ENCODE peak calls at places on chromosomes 3 and 15, in five cellular contexts. H is endodermal cell; L is astrocyte; P is naive thymus-derived CD4-positive, alpha-beta T cell; J is lung. M is an unnamed sample. For H3K9me3, the result is how much of the 10 kb centered on the place peaks cover.

GRCh38 chr3:36969540-36970432 is 23.1 kb downstream of the EPM2AIP1 start:
- DNase-seq in H (peak), L (peak), P (no peak), J (peak), M (peak)

GRCh38 chr3:58041826-58042324 is 33.7 kb downstream of the FLNB start:
- DNase-seq in H (no peak), L (peak), P (no peak), J (no peak), M (no peak)

GRCh38 chr3:43328653-43329052 is 42.3 kb downstream of the SNRK start:
- DNase-seq in H (no peak), L (no peak), P (no peak), J (no peak), M (no peak)

GRCh38 chr3:123605789-123606234 is 21.0 kb upstream of the HACD2 start:
- DNase-seq in H (peak), L (peak), P (no peak), J (no peak), M (no peak)

GRCh38 chr3:62318752-62319569 is 54.4 kb downstream of the FEZF2 start:
- DNase-seq in H (peak), L (peak), P (peak), J (peak), M (peak)

GRCh38 chr15:52786436-52787122 is 3.6 kb downstream of the ONECUT1 start:
- DNase-seq in H (peak), L (no peak), P (no peak), J (no peak), M (no peak)

GRCh38 chr15:69755571-69756310 is 303.1 kb downstream of the RPLP1 start:
- DNase-seq in H (no peak), L (peak), P (no peak), J (no peak), M (peak)

GRCh38 chr3:169812844-169813677 is at the start of the genes LRRC34 and LRRIQ4:
- DNase-seq in H (peak), L (peak), P (peak), J (peak), M (peak)

GRCh38 chr3:52238761-52239701 is at the start of gene TWF2:
- DNase-seq in H (peak), L (peak), P (peak), J (peak), M (peak)

GRCh38 chr3:99867594-99868437 is 50.2 kb downstream of the CMSS1 start:
- DNase-seq in H (peak), L (no peak), P (no peak), J (no peak), M (no peak)

GRCh38 chr15:75578206-75578947 is 738 bp downstream of the PTPN9 start:
- DNase-seq in H (peak), L (no peak), P (peak), J (peak), M (peak)

GRCh38 chr15:63354771-63355650 is 26.6 kb downstream of the CA12 start:
- DNase-seq in H (no peak), L (no peak), P (no peak), J (no peak), M (no peak)

GRCh38 chr15:65303687-65304392 is 637 bp upstream of the RNU5B-1 start:
- DNase-seq in H (peak), L (peak), P (no peak), J (peak), M (no peak)

GRCh38 chr3:83821526-83821925 is 1137.3 kb upstream of the CADM2 start:
- DNase-seq in H (no peak), L (no peak), P (no peak), J (no peak), M (no peak)

GRCh38 chr3:186002884-186003472 is 65.2 kb upstream of the TRA2B start:
- DNase-seq in H (peak), L (peak), P (no peak), J (no peak), M (no peak)

GRCh38 chr15:36161781-36162212 is 417.6 kb upstream of the CDIN1 start:
- DNase-seq in H (peak), L (no peak), P (no peak), J (no peak), M (no peak)

GRCh38 chr15:90232941-90233700 is 620 bp downstream of the CIB1 start:
- DNase-seq in H (peak), L (peak), P (no peak), J (peak), M (no peak)

GRCh38 chr15:57556040-57556439 is 35.7 kb upstream of the MYZAP start:
- DNase-seq in H (no peak), L (no peak), P (no peak), J (no peak), M (no peak)

GRCh38 chr3:182486459-182486858 is 306.8 kb upstream of the ATP11B start:
- DNase-seq in H (no peak), L (no peak), P (no peak), J (no peak), M (no peak)

GRCh38 chr3:24242012-24242698 is 252.5 kb downstream of the THRB start:
- DNase-seq in H (no peak), L (peak), P (no peak), J (no peak), M (no peak)

GRCh38 chr3:189714991-189715961 is 84.1 kb downstream of the TP63 start:
- DNase-seq in H (no peak), L (peak), P (no peak), J (no peak), M (no peak)

GRCh38 chr15:99446565-99447496 is 119.0 kb upstream of the MEF2A start:
- DNase-seq in H (peak), L (no peak), P (no peak), J (no peak), M (no peak)

GRCh38 chr3:106013971-106014370 is 145.2 kb upstream of the CBLB start:
- DNase-seq in H (no peak), L (peak), P (no peak), J (no peak), M (no peak)

GRCh38 chr15:26391556-26392229 is 381.2 kb downstream of the GABRB3 start:
- DNase-seq in H (no peak), L (no peak), P (no peak), J (no peak), M (no peak)

GRCh38 chr3:23629181-23629893 is 176.4 kb upstream of the UBE2E1 start:
- DNase-seq in H (peak), L (peak), P (no peak), J (no peak), M (no peak)

GRCh38 chr3:122942937-122943827 is 84.4 kb downstream of the SEMA5B start:
- DNase-seq in H (peak), L (peak), P (no peak), J (peak), M (no peak)

GRCh38 chr3:171257251-171258179 is 202.7 kb downstream of the TNIK start:
- DNase-seq in H (no peak), L (peak), P (no peak), J (no peak), M (no peak)

GRCh38 chr15:69789648-69790393 is 307.9 kb downstream of the TLE3 start:
- DNase-seq in H (peak), L (no peak), P (no peak), J (no peak), M (no peak)

GRCh38 chr15:70196314-70197291 is 98.9 kb upstream of the TLE3 start:
- DNase-seq in H (peak), L (peak), P (no peak), J (peak), M (peak)

GRCh38 chr3:34260266-34260990 is 462.0 kb downstream of the PDCD6IP start:
- DNase-seq in H (peak), L (peak), P (no peak), J (peak), M (no peak)

GRCh38 chr15:46316024-46316423 is 681.2 kb downstream of the SQOR start:
- DNase-seq in H (no peak), L (no peak), P (no peak), J (no peak), M (no peak)

GRCh38 chr15:70723927-70724326 is 39.4 kb downstream of the UACA start:
- DNase-seq in H (no peak), L (no peak), P (no peak), J (no peak), M (no peak)

GRCh38 chr15:56245871-56246814 is 2.5 kb upstream of the RFX7 start:
- DNase-seq in H (peak), L (peak), P (peak), J (peak), M (peak)

GRCh38 chr15:78727561-78727960 is 83.7 kb downstream of the ADAMTS7 start:
- DNase-seq in H (peak), L (peak), P (no peak), J (peak), M (no peak)

GRCh38 chr3:120369000-120369399 is 19.8 kb upstream of the LRRC58 start:
- DNase-seq in H (no peak), L (no peak), P (no peak), J (no peak), M (no peak)

GRCh38 chr15:66870880-66871388 is 168.9 kb downstream of the SMAD6 start:
- DNase-seq in H (no peak), L (no peak), P (no peak), J (no peak), M (no peak)

GRCh38 chr3:109679672-109680071 is 342.3 kb upstream of the DPPA4 start:
- DNase-seq in H (no peak), L (no peak), P (no peak), J (no peak), M (no peak)

GRCh38 chr3:66092175-66092990 is 53.7 kb upstream of the MAGI1 start:
- DNase-seq in H (no peak), L (no peak), P (no peak), J (no peak), M (no peak)

GRCh38 chr15:83036253-83036652 is 24.8 kb upstream of the C15orf40 start:
- DNase-seq in H (no peak), L (no peak), P (no peak), J (no peak), M (no peak)
- H3K9me3 ChIP-seq in H (under half), L (under half), P (under half), J (under half), M (under half)

DNA sequence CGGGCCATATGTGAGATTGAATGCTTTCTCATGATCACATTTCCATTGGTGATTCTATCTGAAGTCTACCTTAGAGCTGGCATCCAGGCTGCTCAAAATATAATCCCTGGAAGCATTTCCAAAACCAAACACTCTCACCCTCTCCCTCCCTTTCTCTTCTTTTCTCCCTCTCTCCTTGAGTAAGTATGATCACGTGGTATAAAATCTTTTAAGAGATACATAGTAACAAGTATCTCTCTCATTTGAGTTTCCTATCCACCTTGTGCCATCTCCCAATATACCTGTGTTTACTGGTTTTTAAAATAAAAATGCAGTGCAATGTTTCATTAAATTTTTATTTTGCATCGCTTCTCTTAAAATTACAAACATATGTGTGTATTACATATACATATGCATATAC is 350.9 kb upstream of the KCNH8 start:
- DNase-seq in H (no peak), L (no peak), P (no peak), J (no peak), M (no peak)
- H3K9me3 ChIP-seq in H (under half), L (under half), P (under half), J (under half), M (under half)

DNA sequence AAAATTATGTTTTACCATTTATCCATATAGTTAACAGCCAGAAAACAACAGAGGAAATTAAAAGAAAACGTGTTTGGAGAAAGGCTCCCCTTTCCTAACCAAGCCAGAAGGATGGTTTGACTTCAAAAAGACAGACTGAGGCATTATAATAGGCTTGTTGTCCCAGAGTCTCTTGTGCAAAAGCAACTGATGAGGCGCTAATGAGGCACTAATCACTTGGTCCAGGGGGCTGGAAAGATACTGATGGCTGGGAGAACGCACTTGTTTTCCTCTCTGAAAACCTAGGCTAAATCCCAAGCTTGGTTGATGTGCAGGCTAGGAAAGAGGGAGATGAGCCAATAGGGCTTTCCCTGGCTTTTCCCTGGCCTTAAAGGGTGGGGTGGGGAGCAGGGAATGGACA is 389.6 kb downstream of the NTRK3 start:
- DNase-seq in H (peak), L (no peak), P (no peak), J (no peak), M (no peak)
- H3K9me3 ChIP-seq in H (under half), L (under half), P (under half), J (under half), M (under half)

DNA sequence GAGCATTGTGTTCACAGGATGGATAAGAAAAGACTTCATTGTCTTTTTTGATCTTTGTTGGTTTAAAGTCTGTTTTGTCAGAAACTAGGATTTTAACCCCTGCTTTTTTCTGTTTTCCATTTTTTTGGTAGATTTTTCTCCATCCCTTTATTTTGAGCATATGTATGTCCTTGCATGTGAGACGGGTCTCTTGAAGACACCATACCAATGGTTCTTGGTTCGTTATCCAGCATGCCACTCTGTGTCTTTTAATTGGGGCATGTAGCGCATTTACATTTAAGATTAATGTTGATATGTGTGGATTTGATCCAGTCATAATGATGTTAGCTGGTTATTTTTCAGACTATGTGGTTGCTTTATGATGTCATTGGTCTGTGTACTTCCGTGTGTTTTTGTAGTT is 687.0 kb downstream of the NAALADL2 start:
- DNase-seq in H (no peak), L (no peak), P (no peak), J (no peak), M (no peak)
- H3K9me3 ChIP-seq in H (under half), L (under half), P (under half), J (under half), M (under half)

DNA sequence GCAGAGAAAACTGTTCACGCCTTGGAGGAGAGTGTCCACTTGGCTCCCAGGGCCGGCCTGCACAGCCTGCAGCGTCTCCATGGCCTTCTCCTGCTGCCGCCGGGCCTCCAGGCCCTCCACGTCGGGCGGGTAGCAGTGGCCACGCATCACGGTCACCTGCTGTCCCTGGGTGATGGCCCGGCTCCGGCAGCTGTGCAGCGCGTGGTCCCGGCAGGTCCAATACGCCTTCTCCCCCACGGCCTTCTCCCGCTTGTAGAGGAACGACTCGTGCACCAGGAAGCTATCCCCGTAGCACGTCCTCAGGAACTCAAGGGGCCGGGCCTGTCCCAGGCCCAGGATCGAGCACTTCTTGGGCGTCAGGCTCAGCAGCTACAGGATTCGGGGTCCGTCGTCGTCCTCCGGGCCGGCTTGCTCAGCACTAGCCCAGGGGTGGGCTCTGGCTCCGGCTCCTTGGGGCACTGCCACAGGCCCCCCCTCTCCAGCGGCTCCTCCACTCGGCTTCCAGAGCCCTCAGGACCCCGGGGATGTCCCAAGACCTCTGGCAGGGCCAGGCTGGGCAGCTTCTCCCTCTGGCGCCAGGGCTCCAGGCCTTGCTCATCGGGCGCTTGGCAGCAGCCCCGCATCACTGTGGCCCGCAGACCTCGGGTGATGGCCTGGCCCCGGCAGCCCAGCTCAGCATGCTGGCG is 83.6 kb upstream of the FXR1 start:
- DNase-seq in H (peak), L (no peak), P (no peak), J (no peak), M (no peak)
- H3K9me3 ChIP-seq in H (under half), L (under half), P (under half), J (under half), M (under half)

GRCh38 chr3:8020459-8020858 is 481.2 kb upstream of the LMCD1 start:
- DNase-seq in H (no peak), L (no peak), P (no peak), J (no peak), M (no peak)
- H3K9me3 ChIP-seq in H (half or more), L (under half), P (under half), J (under half), M (under half)

GRCh38 chr3:156873906-156874305 is 47.8 kb downstream of the LEKR1 start:
- DNase-seq in H (no peak), L (no peak), P (no peak), J (no peak), M (no peak)
- H3K9me3 ChIP-seq in H (half or more), L (under half), P (under half), J (under half), M (under half)

DNA sequence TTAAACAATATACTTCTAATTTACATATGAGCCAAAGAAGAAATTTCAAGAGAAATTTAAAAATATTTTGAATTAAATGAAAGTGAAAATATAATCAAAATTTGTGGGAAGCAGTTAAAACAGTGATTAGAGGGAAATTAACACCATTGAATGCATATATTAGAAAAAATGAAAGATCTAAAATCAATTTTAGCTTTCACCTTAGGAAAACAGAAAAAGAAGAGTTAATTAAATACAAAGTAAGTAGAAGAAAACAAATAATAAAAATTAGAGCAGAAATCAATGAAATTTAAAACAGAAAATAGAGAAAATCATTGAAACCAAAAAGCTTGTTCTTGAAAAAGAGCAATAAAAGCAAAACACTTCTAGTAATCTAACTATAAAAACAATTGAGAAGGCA is 38.6 kb upstream of the AP3B2 start:
- DNase-seq in H (no peak), L (no peak), P (no peak), J (no peak), M (no peak)
- H3K9me3 ChIP-seq in H (under half), L (under half), P (under half), J (under half), M (under half)

DNA sequence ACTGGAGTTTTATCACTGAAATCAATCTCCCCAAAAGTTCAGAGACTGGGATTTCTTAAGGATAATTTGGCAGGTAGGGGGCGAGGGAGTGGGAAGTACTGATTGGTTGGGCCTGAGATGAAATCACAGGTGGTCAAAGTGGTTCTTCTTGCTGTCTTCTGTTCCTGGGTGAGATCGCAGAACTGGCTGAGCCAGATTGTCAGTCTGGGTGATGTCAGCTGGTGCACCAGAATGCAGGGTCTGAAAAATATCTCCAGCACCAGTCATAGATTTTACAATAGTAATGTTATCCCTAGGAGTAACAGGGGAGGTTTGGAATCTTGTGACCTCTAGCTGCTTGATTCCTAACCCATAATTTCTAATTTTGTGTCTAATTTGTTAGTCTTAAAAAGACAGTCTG is 86.7 kb upstream of the SLC25A36 start:
- DNase-seq in H (no peak), L (no peak), P (no peak), J (no peak), M (no peak)
- H3K9me3 ChIP-seq in H (under half), L (under half), P (under half), J (under half), M (under half)

M was measured in CD4-positive, alpha-beta memory T cell.